ENCODE peak calls at places on chromosomes 1 and 21, in nine cellular contexts. A, H, D, G, Q, K, X, T and L are unnamed samples.

GRCh38 chr1:212479188-212479587 is 46.5 kb downstream of the NENF start:
- DNase-seq in A (no peak), H (no peak), D (no peak), G (peak), Q (no peak), K (no peak), X (no peak), T (no peak), L (no peak)

GRCh38 chr1:53731779-53732305 is 7.1 kb downstream of the GLIS1 start:
- DNase-seq in A (no peak), H (no peak), D (no peak), G (peak), Q (no peak), K (no peak), X (no peak), T (no peak), L (no peak)

GRCh38 chr1:207964195-207964966 is 53.5 kb upstream of the CD34 start:
- DNase-seq in A (no peak), H (no peak), D (no peak), G (peak), Q (peak), K (no peak), X (no peak), T (no peak), L (no peak)

GRCh38 chr1:145977486-145978476 is 13.3 kb downstream of the POLR3GL start:
- DNase-seq in A (peak), H (peak), D (no peak), G (peak), Q (peak), K (peak), X (peak), T (peak), L (peak)

GRCh38 chr1:171267391-171267790 is 19.1 kb downstream of the FMO1 start:
- DNase-seq in A (no peak), H (no peak), D (no peak), G (peak), Q (no peak), K (no peak), X (no peak), T (no peak), L (no peak)

GRCh38 chr1:153849487-153850185 is 73.1 kb downstream of the GATAD2B start:
- DNase-seq in A (no peak), H (no peak), D (peak), G (no peak), Q (no peak), K (no peak), X (no peak), T (no peak), L (no peak)

GRCh38 chr1:45892068-45892785 is 88.8 kb downstream of the MAST2 start:
- DNase-seq in A (no peak), H (no peak), D (no peak), G (peak), Q (peak), K (peak), X (no peak), T (peak), L (no peak)

GRCh38 chr1:180691322-180691721 is 59.5 kb downstream of the XPR1 start:
- DNase-seq in A (no peak), H (no peak), D (no peak), G (peak), Q (no peak), K (no peak), X (no peak), T (no peak), L (no peak)

GRCh38 chr1:67653304-67653703 is 31.7 kb upstream of the GADD45A start:
- DNase-seq in A (no peak), H (no peak), D (no peak), G (no peak), Q (no peak), K (no peak), X (no peak), T (no peak), L (no peak)

GRCh38 chr1:61469365-61469764 is 255.6 kb downstream of the TM2D1 start:
- DNase-seq in A (no peak), H (no peak), D (no peak), G (no peak), Q (no peak), K (no peak), X (no peak), T (no peak), L (no peak)

GRCh38 chr1:211697356-211697755 is 21.9 kb upstream of the NEK2 start:
- DNase-seq in A (no peak), H (no peak), D (no peak), G (no peak), Q (no peak), K (no peak), X (no peak), T (no peak), L (no peak)

GRCh38 chr1:230757856-230758704 is 10.9 kb downstream of the CAPN9 start:
- DNase-seq in A (no peak), H (no peak), D (no peak), G (no peak), Q (no peak), K (no peak), X (no peak), T (no peak), L (no peak)

GRCh38 chr1:239719642-239720258 is 333.4 kb downstream of the CHRM3 start:
- DNase-seq in A (peak), H (peak), D (peak), G (peak), Q (no peak), K (no peak), X (no peak), T (no peak), L (no peak)

GRCh38 chr1:15947382-15948090 is 28.4 kb downstream of the ZBTB17 start:
- DNase-seq in A (no peak), H (no peak), D (no peak), G (no peak), Q (no peak), K (no peak), X (no peak), T (no peak), L (no peak)

GRCh38 chr21:44666401-44667320 is at the start of gene KRTAP12-2:
- DNase-seq in A (no peak), H (no peak), D (no peak), G (no peak), Q (peak), K (no peak), X (peak), T (no peak), L (no peak)

GRCh38 chr1:178938281-178938958 is 67.5 kb upstream of the ANGPTL1 start:
- DNase-seq in A (no peak), H (no peak), D (no peak), G (no peak), Q (no peak), K (no peak), X (no peak), T (no peak), L (peak)

GRCh38 chr1:99808391-99809115 is 41.6 kb upstream of the AGL start:
- DNase-seq in A (peak), H (no peak), D (no peak), G (peak), Q (peak), K (peak), X (peak), T (peak), L (no peak)

GRCh38 chr1:198449281-198449680 is 91.2 kb downstream of the ATP6V1G3 start:
- DNase-seq in A (no peak), H (no peak), D (no peak), G (no peak), Q (peak), K (no peak), X (no peak), T (no peak), L (no peak)

GRCh38 chr1:202217951-202218350 is 24.4 kb downstream of the LGR6 start:
- DNase-seq in A (no peak), H (no peak), D (no peak), G (no peak), Q (no peak), K (no peak), X (no peak), T (no peak), L (no peak)

GRCh38 chr1:29901618-29902017 is 665.3 kb downstream of the PTPRU start:
- DNase-seq in A (no peak), H (no peak), D (no peak), G (no peak), Q (no peak), K (no peak), X (no peak), T (no peak), L (no peak)

GRCh38 chr1:27100797-27101491 is 54.0 kb downstream of the SLC9A1 start:
- DNase-seq in A (no peak), H (no peak), D (no peak), G (no peak), Q (no peak), K (no peak), X (no peak), T (no peak), L (no peak)

GRCh38 chr1:205998457-205999241 is 4.5 kb downstream of the RAB7B start:
- DNase-seq in A (no peak), H (no peak), D (no peak), G (no peak), Q (no peak), K (no peak), X (no peak), T (no peak), L (no peak)

GRCh38 chr1:39987869-39988268 is 32.9 kb downstream of the MFSD2A start:
- DNase-seq in A (no peak), H (no peak), D (no peak), G (no peak), Q (no peak), K (no peak), X (no peak), T (no peak), L (no peak)

GRCh38 chr1:204084247-204084772 is 11.4 kb downstream of the SOX13 start:
- DNase-seq in A (no peak), H (no peak), D (no peak), G (no peak), Q (peak), K (no peak), X (peak), T (no peak), L (no peak)